ENCODE peak calls at places on chromosome 1, in ten cellular contexts. A is activated T-cell treated with anti-CD3 and anti-CD28 coated beads for 1 hour; V is stimulated activated CD4-positive, alpha-beta T cell treated with anti-CD3 and anti-CD28 coated beads, Interleukin-1b, Interleukin-23, amount 100 ng/mL, for 4 hours; R is fibroblast of the conjunctiva; M is nucleus accumbens; E is HTR-8/SVneo; H is T-helper 9 cell; X is naive thymus-derived CD8-positive, alpha-beta T cell; Q is omental fat pad; G is stimulated activated CD8-positive, alpha-beta memory T cell treated with anti-CD3 and anti-CD28 coated beads, Interleukin-15, amount 100 ng/mL, for 24 hours. Y is an unnamed sample.

GRCh38 chr1:101996830-101997485 is at the start of gene OLFM3:
- DNase-seq in A (no peak), V (no peak), R (no peak), M (peak), E (peak), H (no peak), X (no peak), Q (no peak), G (no peak), Y (no peak)

GRCh38 chr1:16606106-16606505 is 7.3 kb downstream of the NBPF1 start:
- DNase-seq in A (no peak), V (no peak), R (no peak), M (no peak), E (no peak), H (no peak), X (no peak), Q (no peak), G (no peak), Y (no peak)

GRCh38 chr1:151043163-151043562 is 4.4 kb upstream of the C1orf56 start:
- DNase-seq in A (no peak), V (no peak), R (no peak), M (no peak), E (no peak), H (no peak), X (no peak), Q (no peak), G (no peak), Y (no peak)

GRCh38 chr1:30867537-30867936 is 41.0 kb downstream of the SDC3 start:
- DNase-seq in A (no peak), V (no peak), R (no peak), M (no peak), E (no peak), H (no peak), X (no peak), Q (no peak), G (no peak), Y (no peak)

GRCh38 chr1:201810466-201811216 is 18.3 kb upstream of the IPO9 start:
- DNase-seq in A (no peak), V (no peak), R (no peak), M (no peak), E (no peak), H (no peak), X (no peak), Q (no peak), G (no peak), Y (no peak)

GRCh38 chr1:229272164-229273158 is 1.6 kb downstream of the RAB4A start:
- DNase-seq in A (no peak), V (no peak), R (no peak), M (no peak), E (no peak), H (no peak), X (no peak), Q (no peak), G (no peak), Y (no peak)

GRCh38 chr1:55280731-55281130 is 65.6 kb upstream of the USP24 start:
- DNase-seq in A (no peak), V (no peak), R (peak), M (no peak), E (no peak), H (no peak), X (no peak), Q (no peak), G (no peak), Y (no peak)

GRCh38 chr1:1164701-1165451 is 8.8 kb upstream of the TTLL10 start:
- DNase-seq in A (no peak), V (no peak), R (no peak), M (no peak), E (no peak), H (no peak), X (no peak), Q (no peak), G (no peak), Y (no peak)

GRCh38 chr1:240098534-240098933 is 6.9 kb downstream of the FMN2 start:
- DNase-seq in A (no peak), V (no peak), R (no peak), M (no peak), E (no peak), H (no peak), X (no peak), Q (no peak), G (no peak), Y (no peak)

GRCh38 chr1:211697356-211697755 is 21.9 kb upstream of the NEK2 start:
- DNase-seq in A (no peak), V (no peak), R (no peak), M (no peak), E (no peak), H (no peak), X (no peak), Q (no peak), G (no peak), Y (no peak)

Y was measured in ascending aorta.